ENCODE peak calls at places on chromosomes 4 and X, in five cellular contexts. B is GM23248; S is AG08395; P is H9; V is naive thymus-derived CD8-positive, alpha-beta T cell. G is an unnamed sample.

GRCh38 chr4:3871181-3871852 is 105.1 kb downstream of the ADRA2C start:
- DNase-seq in B (peak; percentile 42), S (no peak), P (peak; percentile 94), V (no peak), G (no peak)

GRCh38 chr4:48943387-48943786 is 36.8 kb upstream of the OCIAD2 start:
- DNase-seq in B (no peak), S (no peak), P (peak; percentile 67), V (no peak), G (no peak)

GRCh38 chr4:101277661-101278060 is 69.7 kb downstream of the PPP3CA start:
- DNase-seq in B (peak; percentile 82), S (peak; percentile 41), P (no peak), V (no peak), G (no peak)

GRCh38 chrX:104660092-104660491 is 94.1 kb downstream of the IL1RAPL2 start:
- DNase-seq in B (no peak), S (no peak), P (no peak), V (no peak), G (no peak)

GRCh38 chr4:82833696-82834313 is 35.2 kb upstream of the SCD5 start:
- DNase-seq in B (peak; percentile 96), S (peak; percentile 75), P (no peak), V (no peak), G (no peak)

GRCh38 chr4:85092536-85092935 is 126.0 kb upstream of the WDFY3 start:
- DNase-seq in B (no peak), S (no peak), P (no peak), V (no peak), G (no peak)

GRCh38 chrX:40933132-40934078 is 151.8 kb upstream of the USP9X start:
- DNase-seq in B (peak; percentile 61), S (peak; percentile 33), P (no peak), V (no peak), G (no peak)

GRCh38 chrX:130772313-130773140 is 130.5 kb downstream of the ENOX2 start:
- DNase-seq in B (peak; percentile 83), S (peak; percentile 32), P (no peak), V (no peak), G (no peak)

GRCh38 chr4:25843340-25844097 is 19.3 kb downstream of the SEL1L3 start:
- DNase-seq in B (peak; percentile 64), S (peak; percentile 21), P (no peak), V (no peak), G (no peak)

GRCh38 chrX:3346436-3347329 is at the start of gene MXRA5:
- DNase-seq in B (peak; percentile 66), S (peak; percentile 18), P (peak; percentile 76), V (no peak), G (no peak)